ENCODE peak calls at places on chromosomes 12 and 14, in four cellular contexts. Z is GM12878, B is K562, Y is HepG2. U is an unnamed sample.

GRCh38 chr14:78519863-78520262 is 349.7 kb downstream of the NRXN3 start:
- DNase-seq in Y (peak), Z (no peak), B (peak), U (peak)

GRCh38 chr12:6092784-6093722 is 31.4 kb downstream of the VWF start:
- DNase-seq in B (no peak), Z (no peak), Y (no peak), U (no peak)

GRCh38 chr14:81511110-81511900 is 22.3 kb downstream of the SEL1L start:
- DNase-seq in B (no peak), Z (no peak), Y (peak), U (no peak)

GRCh38 chr12:2893007-2893406 is 2.3 kb downstream of the TULP3 start:
- DNase-seq in Y (peak), Z (no peak), B (no peak), U (no peak)

GRCh38 chr14:95117937-95118726 is 39.2 kb downstream of the DICER1 start:
- DNase-seq in Y (no peak), B (no peak), Z (no peak), U (no peak)

GRCh38 chr14:54749727-54750126 is 152.9 kb downstream of the GCH1 start:
- DNase-seq in B (no peak), Y (no peak), Z (no peak), U (no peak)

GRCh38 chr14:97387252-97387882 is 590.2 kb downstream of the VRK1 start:
- DNase-seq in Y (no peak), B (no peak), Z (no peak), U (no peak)

GRCh38 chr14:48398675-48399282 is 723.4 kb upstream of the MDGA2 start:
- DNase-seq in Z (no peak), B (peak), Y (peak), U (peak)

GRCh38 chr12:104792570-104792969 is 165.5 kb downstream of the SLC41A2 start:
- DNase-seq in Z (no peak), B (no peak), Y (no peak), U (no peak)

GRCh38 chr12:89542912-89543592 is 17.2 kb upstream of the POC1B start:
- DNase-seq in Z (peak), Y (peak), B (peak), U (peak)

GRCh38 chr14:36508418-36509051 is 11.5 kb downstream of the NKX2-1 start:
- DNase-seq in Z (no peak), B (no peak), Y (no peak), U (no peak)

GRCh38 chr12:5003025-5003666 is 40.5 kb upstream of the KCNA5 start:
- DNase-seq in Z (no peak), B (peak), Y (peak), U (peak)

GRCh38 chr12:59044791-59045190 is 124.5 kb upstream of the LRIG3 start:
- DNase-seq in Y (no peak), Z (no peak), B (no peak), U (no peak)

GRCh38 chr12:60834806-60835205 is 1239.0 kb downstream of the SLC16A7 start:
- DNase-seq in B (no peak), Y (no peak), Z (no peak), U (no peak)

GRCh38 chr14:23629831-23630396 is 6.2 kb upstream of the DHRS2 start:
- DNase-seq in B (no peak), Y (no peak), Z (no peak), U (no peak)

GRCh38 chr14:41062826-41063225 is 543.9 kb upstream of the LRFN5 start:
- DNase-seq in Y (no peak), Z (no peak), B (no peak), U (no peak)

GRCh38 chr12:101877816-101878811 is 734 bp downstream of the DRAM1 start:
- DNase-seq in Z (no peak), Y (peak), B (peak), U (peak)

GRCh38 chr12:52243774-52244614 is 11.0 kb downstream of the KRT7 start:
- DNase-seq in B (no peak), Z (peak), Y (peak), U (no peak)

GRCh38 chr14:92014014-92014413 is 25.8 kb downstream of the TRIP11 start:
- DNase-seq in Z (no peak), B (no peak), Y (no peak), U (no peak)

GRCh38 chr12:57169046-57169795 is 21.8 kb upstream of the LRP1-AS start:
- DNase-seq in B (no peak), Y (no peak), Z (no peak), U (no peak)

GRCh38 chr14:83870556-83870955 is 1659.4 kb upstream of the FLRT2 start:
- DNase-seq in Z (no peak), Y (no peak), B (no peak), U (no peak)

GRCh38 chr12:22543246-22544037 is 900 bp downstream of the C2CD5 start:
- DNase-seq in B (peak), Z (peak), Y (peak), U (peak)

GRCh38 chr14:68255697-68256178 is 436.2 kb downstream of the RAD51B start:
- DNase-seq in B (no peak), Y (no peak), Z (no peak), U (no peak)

GRCh38 chr12:100897240-100897639 is 102.7 kb downstream of the ANO4 start:
- DNase-seq in B (no peak), Z (no peak), Y (no peak), U (no peak)

GRCh38 chr14:20998139-20998538 is 954 bp upstream of the SLC39A2 start:
- DNase-seq in B (no peak), Y (no peak), Z (no peak), U (no peak)

GRCh38 chr12:14893471-14894250 is 8.0 kb upstream of the MGP start:
- DNase-seq in Z (no peak), B (no peak), Y (no peak), U (no peak)

GRCh38 chr12:14896477-14897184 is 11.0 kb upstream of the MGP start:
- DNase-seq in Y (no peak), B (no peak), Z (no peak), U (no peak)

GRCh38 chr12:14892726-14893442 is 7.2 kb upstream of the MGP start:
- DNase-seq in Z (no peak), Y (peak), B (no peak), U (no peak)
- TF ChIP-seq TARDBP in Z (no peak), Y (no peak), B (no peak), U (no peak)

DNA sequence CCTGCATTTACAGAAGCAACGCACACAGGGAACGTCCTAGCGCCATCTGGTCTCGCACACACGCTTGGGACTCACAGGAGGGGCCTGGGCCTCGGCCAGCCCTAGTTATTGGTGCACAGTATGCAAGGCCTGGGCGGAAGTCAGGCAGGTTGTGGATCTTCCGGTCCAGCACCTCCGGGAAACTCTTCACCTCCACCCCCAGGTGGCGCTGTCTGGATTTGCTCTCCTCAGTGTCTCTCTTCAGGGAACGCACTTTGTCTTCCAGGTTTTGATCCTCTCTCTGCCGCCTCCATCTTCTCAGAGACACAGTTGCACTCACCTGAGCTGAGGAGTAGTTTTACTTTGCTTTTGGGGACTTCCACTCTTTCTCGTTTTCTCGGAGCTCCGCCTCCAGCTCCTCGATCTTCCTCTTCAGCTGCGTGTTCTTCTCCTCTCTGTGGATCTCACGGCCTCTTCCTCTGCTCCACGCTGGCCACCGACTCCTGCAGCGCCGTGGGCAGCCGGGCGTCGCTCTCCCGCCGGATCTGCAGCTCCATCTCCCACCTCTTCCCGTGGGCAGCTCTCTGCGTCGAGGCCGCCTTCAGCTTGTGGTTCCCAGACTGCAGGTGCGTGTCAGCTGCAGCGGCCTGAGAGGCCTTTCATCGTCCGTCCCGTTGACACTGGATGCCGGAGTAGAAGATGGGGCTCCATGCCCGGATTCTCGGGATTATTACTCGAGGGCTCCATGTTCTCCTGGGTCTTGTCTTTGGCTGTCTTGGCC is 933.8 kb downstream of the TMEM121 start:
- DNase-seq in B (peak), Z (no peak), Y (no peak), U (peak)
- TF ChIP-seq BHLHE40 in B (no peak), Z (no peak), Y (no peak), U (no peak)

GRCh38 chr12:121538699-121539061 is 42.1 kb downstream of the KDM2B start:
- DNase-seq in Y (peak), B (peak), Z (no peak), U (peak)

GRCh38 chr12:121537814-121538698 is 42.8 kb downstream of the KDM2B start:
- DNase-seq in Z (no peak), B (no peak), Y (no peak), U (peak)

GRCh38 chr12:121535150-121536057 is 45.4 kb downstream of the KDM2B start:
- DNase-seq in B (no peak), Z (no peak), Y (no peak), U (no peak)

GRCh38 chr12:121536058-121536928 is 44.5 kb downstream of the KDM2B start:
- DNase-seq in Y (no peak), Z (no peak), B (peak), U (peak)

DNA sequence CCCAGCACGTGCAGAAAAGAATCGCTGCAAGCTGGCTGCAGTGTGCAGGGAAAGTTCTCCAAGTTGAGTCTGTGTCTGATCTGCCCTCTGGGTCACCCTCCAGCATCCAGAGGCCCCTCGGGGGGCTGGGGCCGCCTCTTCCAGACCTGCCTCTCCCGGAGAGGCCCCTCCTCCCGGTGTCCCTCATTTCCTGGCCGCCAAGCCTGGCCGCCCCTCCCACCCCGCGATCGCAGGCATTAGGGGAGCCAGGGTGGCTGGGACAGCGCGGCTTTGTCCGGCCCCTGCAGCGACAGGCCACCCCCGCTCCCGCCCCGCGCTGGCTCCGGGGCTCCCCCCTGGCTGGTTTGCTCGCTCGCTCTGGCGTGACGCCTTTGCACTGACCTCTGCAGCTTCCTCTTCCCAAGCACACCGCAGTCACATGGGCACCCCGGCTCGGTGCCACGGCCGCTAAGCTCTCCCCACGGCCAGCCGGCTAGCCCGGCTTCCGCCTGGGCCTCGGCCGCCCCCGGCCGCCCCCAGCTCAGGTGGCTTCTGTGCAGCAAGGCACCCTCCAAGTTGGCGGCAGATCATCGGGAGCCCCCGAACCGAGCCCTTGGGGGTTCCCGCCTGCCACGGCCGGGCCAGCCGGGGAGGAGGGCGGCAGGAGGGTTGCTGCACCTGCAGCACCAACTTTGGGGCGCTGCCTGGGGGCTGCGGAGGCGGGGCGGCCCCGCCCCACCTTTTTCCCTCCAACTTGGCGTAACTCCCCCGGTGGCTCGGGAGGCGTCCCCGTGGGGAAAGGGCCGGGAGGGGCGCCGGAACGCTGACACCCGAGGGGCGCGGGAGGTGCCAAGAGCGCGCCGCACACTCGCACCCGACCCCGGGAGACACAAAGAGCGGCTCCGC is 43.7 kb downstream of the KDM2B start:
- DNase-seq in Y (peak), B (peak), Z (peak), U (peak)
- TF ChIP-seq TARDBP in Y (peak), B (no peak), Z (no peak), U (no peak)

GRCh38 chr12:123529636-123530035 is 3.9 kb downstream of the RILPL1 start:
- DNase-seq in B (no peak), Y (no peak), Z (no peak), U (no peak)

GRCh38 chr12:123532808-123533649 is 490 bp downstream of the RILPL1 start:
- DNase-seq in Y (peak), Z (no peak), B (peak), U (peak)

GRCh38 chr12:123532021-123532420 is 1.5 kb downstream of the RILPL1 start:
- DNase-seq in Z (peak), B (no peak), Y (no peak), U (no peak)

GRCh38 chr12:123530683-123531082 is 2.8 kb downstream of the RILPL1 start:
- DNase-seq in Y (no peak), B (no peak), Z (no peak), U (no peak)

GRCh38 chr12:123531091-123531490 is 2.4 kb downstream of the RILPL1 start:
- DNase-seq in Z (no peak), Y (no peak), B (no peak), U (no peak)
- TF ChIP-seq BHLHE40 in Z (no peak), Y (no peak), B (no peak), U (no peak)

GRCh38 chr12:95224202-95225170 is 6.9 kb downstream of the VEZT start:
- DNase-seq in Z (no peak), Y (no peak), B (no peak), U (no peak)
- TF ChIP-seq TARDBP in Z (no peak), Y (no peak), B (no peak), U (no peak)

GRCh38 chr12:68477256-68477655 is 133.4 kb upstream of the RAP1B start:
- DNase-seq in B (no peak), Y (no peak), Z (no peak), U (no peak)
- TF ChIP-seq BHLHE40 in B (no peak), Y (no peak), Z (no peak), U (no peak)

GRCh38 chr14:90293766-90294471 is 37.6 kb downstream of the PSMC1 start:
- DNase-seq in B (no peak), Y (no peak), Z (no peak), U (no peak)

GRCh38 chr14:90299408-90299807 is 32.3 kb downstream of the NRDE2 start:
- DNase-seq in Y (no peak), Z (no peak), B (no peak), U (no peak)

GRCh38 chr14:90298230-90298629 is 33.5 kb downstream of the NRDE2 start:
- DNase-seq in Y (no peak), Z (no peak), B (no peak), U (no peak)

GRCh38 chr14:90294872-90295271 is 36.9 kb downstream of the NRDE2 start:
- DNase-seq in Y (no peak), B (no peak), Z (no peak), U (no peak)

DNA sequence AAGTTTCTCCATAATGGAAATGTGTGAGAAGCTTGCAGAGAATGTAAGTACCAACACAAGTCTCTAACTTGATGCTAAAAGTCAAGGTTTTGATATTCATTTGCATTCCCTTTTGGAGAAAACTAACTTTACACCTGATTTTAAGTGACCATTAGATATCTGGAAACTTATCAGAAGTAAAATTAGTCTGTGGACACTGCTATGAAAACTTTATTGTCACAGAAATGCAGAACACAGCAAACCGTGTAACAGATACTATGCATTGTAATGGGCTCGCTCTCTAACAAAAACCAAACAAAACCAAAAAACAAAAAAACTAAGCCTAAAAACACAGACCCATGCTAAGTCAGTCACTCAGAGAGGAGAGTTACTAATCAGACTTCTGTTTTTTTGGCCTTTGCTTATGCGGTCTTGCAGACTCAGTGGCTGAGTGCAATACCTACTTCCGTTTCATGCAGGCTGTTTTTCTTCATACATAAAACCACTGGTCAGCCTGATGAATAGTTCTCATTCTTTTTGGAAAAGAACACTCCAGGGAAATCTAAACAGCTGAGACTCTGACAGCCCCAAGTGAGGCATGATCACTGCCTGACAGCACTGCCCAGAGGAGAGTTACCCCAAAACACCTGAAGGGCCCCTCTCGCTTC is 35.7 kb downstream of the NRDE2 start:
- DNase-seq in Z (no peak), B (no peak), Y (no peak), U (no peak)
- TF ChIP-seq TARDBP in Z (no peak), B (no peak), Y (no peak), U (no peak)